ENCODE peak calls at places on chromosomes 12 and 14, in six cellular contexts. Z is CD8-positive, alpha-beta T cell; H is GM04504; N is left ventricle myocardium inferior; M is LoVo; T is EL. X is an unnamed sample.
A peak's percentile ranks its signal among the peaks of the same experiment; 100 is the strongest.

GRCh38 chr12:4273651-4274395 is at the start of gene CCND2:
- DNase-seq in Z (peak; percentile 74), H (no peak), N (peak; percentile 90), M (peak; percentile 88), T (peak; percentile 46), X (no peak)

GRCh38 chr12:122896662-122897061 is 738 bp upstream of the VPS37B start:
- DNase-seq in Z (no peak), H (no peak), N (no peak), M (no peak), T (no peak), X (no peak)

GRCh38 chr12:114981036-114981435 is 297.1 kb upstream of the TBX3 start:
- DNase-seq in Z (no peak), H (no peak), N (no peak), M (no peak), T (no peak), X (no peak)

GRCh38 chr14:32656609-32657008 is 282.1 kb upstream of the NPAS3 start:
- DNase-seq in Z (no peak), H (no peak), N (no peak), M (no peak), T (no peak), X (no peak)

GRCh38 chr12:19402211-19402610 is 37.1 kb upstream of the AEBP2 start:
- DNase-seq in Z (no peak), H (no peak), N (no peak), M (no peak), T (no peak), X (no peak)

GRCh38 chr12:117847371-117847770 is 121.4 kb downstream of the KSR2 start:
- DNase-seq in Z (no peak), H (no peak), N (no peak), M (no peak), T (no peak), X (no peak)

GRCh38 chr14:50359631-50360030 is 37.0 kb downstream of the CDKL1 start:
- DNase-seq in Z (no peak), H (no peak), N (no peak), M (no peak), T (no peak), X (no peak)

GRCh38 chr12:88665051-88665450 is 84.8 kb upstream of the KITLG start:
- DNase-seq in Z (no peak), H (no peak), N (no peak), M (no peak), T (peak; percentile 21), X (no peak)

GRCh38 chr14:71693373-71693772 is 238.9 kb upstream of the RGS6 start:
- DNase-seq in Z (no peak), H (peak; percentile 87), N (no peak), M (no peak), T (peak; percentile 69), X (no peak)

GRCh38 chr14:95046711-95047681 is 110.3 kb downstream of the DICER1 start:
- DNase-seq in Z (no peak), H (no peak), N (no peak), M (no peak), T (no peak), X (no peak)